ENCODE peak calls at places on chromosome 22, in ten cellular contexts. One of them, this sample, is unnamed.

GRCh38 chr22:30238661-30239420 is 7.7 kb downstream of the LIF start:
- DNase-seq in NCI-H1105 treated with DMSO at 0.1 percent for 48 hours: no peak
- DNase-seq in keratinocyte: no peak
- DNase-seq in HTR-8/SVneo: no peak
- DNase-seq in AG08395: peak; percentile 18
- DNase-seq in activated T-helper 1 cell treated with anti-CD3 and anti-CD28 coated beads, Interleukin-12 subunit alpha, Interleukin-12 subunit beta, Interleukin-2, Interleukin-4 antibody, amounts not matched to agents 30 ng/mL and 10 ng/mL and 1 ng/mL, durations not matched to agents 14 hours and 24 hours and 36 hours: no peak
- DNase-seq in AG04450: peak; percentile 65
- DNase-seq in NCI-H345: no peak
- DNase-seq in cardiac muscle cell: no peak
- DNase-seq in NCI-H1092 treated with DMSO at 0.1 percent for 48 hours: no peak
- DNase-seq in this sample: peak; percentile 60

GRCh38 chr22:32752326-32752725 is 49.2 kb upstream of the TIMP3 start:
- DNase-seq in NCI-H1105 treated with DMSO at 0.1 percent for 48 hours: no peak
- DNase-seq in keratinocyte: no peak
- DNase-seq in HTR-8/SVneo: no peak
- DNase-seq in AG08395: no peak
- DNase-seq in activated T-helper 1 cell treated with anti-CD3 and anti-CD28 coated beads, Interleukin-12 subunit alpha, Interleukin-12 subunit beta, Interleukin-2, Interleukin-4 antibody, amounts not matched to agents 30 ng/mL and 10 ng/mL and 1 ng/mL, durations not matched to agents 14 hours and 24 hours and 36 hours: no peak
- DNase-seq in AG04450: no peak
- DNase-seq in NCI-H345: no peak
- DNase-seq in cardiac muscle cell: no peak
- DNase-seq in NCI-H1092 treated with DMSO at 0.1 percent for 48 hours: no peak
- DNase-seq in this sample: no peak

GRCh38 chr22:39363751-39364484 is 14.1 kb downstream of the SYNGR1 start:
- DNase-seq in NCI-H1105 treated with DMSO at 0.1 percent for 48 hours: no peak
- DNase-seq in keratinocyte: no peak
- DNase-seq in HTR-8/SVneo: no peak
- DNase-seq in AG08395: peak; percentile 39
- DNase-seq in activated T-helper 1 cell treated with anti-CD3 and anti-CD28 coated beads, Interleukin-12 subunit alpha, Interleukin-12 subunit beta, Interleukin-2, Interleukin-4 antibody, amounts not matched to agents 30 ng/mL and 10 ng/mL and 1 ng/mL, durations not matched to agents 14 hours and 24 hours and 36 hours: no peak
- DNase-seq in AG04450: no peak
- DNase-seq in NCI-H345: no peak
- DNase-seq in cardiac muscle cell: no peak
- DNase-seq in NCI-H1092 treated with DMSO at 0.1 percent for 48 hours: no peak
- DNase-seq in this sample: no peak

GRCh38 chr22:28051787-28052356 is 132.8 kb upstream of the PITPNB start:
- DNase-seq in NCI-H1105 treated with DMSO at 0.1 percent for 48 hours: peak; percentile 39
- DNase-seq in keratinocyte: peak; percentile 7
- DNase-seq in HTR-8/SVneo: peak; percentile 29
- DNase-seq in AG08395: peak; percentile 58
- DNase-seq in activated T-helper 1 cell treated with anti-CD3 and anti-CD28 coated beads, Interleukin-12 subunit alpha, Interleukin-12 subunit beta, Interleukin-2, Interleukin-4 antibody, amounts not matched to agents 30 ng/mL and 10 ng/mL and 1 ng/mL, durations not matched to agents 14 hours and 24 hours and 36 hours: no peak
- DNase-seq in AG04450: no peak
- DNase-seq in NCI-H345: peak; percentile 25
- DNase-seq in cardiac muscle cell: peak; percentile 77
- DNase-seq in NCI-H1092 treated with DMSO at 0.1 percent for 48 hours: peak; percentile 46
- DNase-seq in this sample: no peak

GRCh38 chr22:50072714-50073538 is 12.3 kb downstream of the MLC1 start:
- DNase-seq in NCI-H1105 treated with DMSO at 0.1 percent for 48 hours: no peak
- DNase-seq in keratinocyte: no peak
- DNase-seq in HTR-8/SVneo: no peak
- DNase-seq in AG08395: no peak
- DNase-seq in activated T-helper 1 cell treated with anti-CD3 and anti-CD28 coated beads, Interleukin-12 subunit alpha, Interleukin-12 subunit beta, Interleukin-2, Interleukin-4 antibody, amounts not matched to agents 30 ng/mL and 10 ng/mL and 1 ng/mL, durations not matched to agents 14 hours and 24 hours and 36 hours: no peak
- DNase-seq in AG04450: no peak
- DNase-seq in NCI-H345: no peak
- DNase-seq in cardiac muscle cell: no peak
- DNase-seq in NCI-H1092 treated with DMSO at 0.1 percent for 48 hours: no peak
- DNase-seq in this sample: no peak

GRCh38 chr22:30459206-30460052 is 12.4 kb downstream of the SEC14L3 start:
- DNase-seq in NCI-H1105 treated with DMSO at 0.1 percent for 48 hours: no peak
- DNase-seq in keratinocyte: no peak
- DNase-seq in HTR-8/SVneo: no peak
- DNase-seq in AG08395: no peak
- DNase-seq in activated T-helper 1 cell treated with anti-CD3 and anti-CD28 coated beads, Interleukin-12 subunit alpha, Interleukin-12 subunit beta, Interleukin-2, Interleukin-4 antibody, amounts not matched to agents 30 ng/mL and 10 ng/mL and 1 ng/mL, durations not matched to agents 14 hours and 24 hours and 36 hours: peak; percentile 53
- DNase-seq in AG04450: no peak
- DNase-seq in NCI-H345: no peak
- DNase-seq in cardiac muscle cell: peak; percentile 72
- DNase-seq in NCI-H1092 treated with DMSO at 0.1 percent for 48 hours: no peak
- DNase-seq in this sample: no peak

GRCh38 chr22:25741692-25742626 is at the start of gene MYO18B:
- DNase-seq in NCI-H1105 treated with DMSO at 0.1 percent for 48 hours: no peak
- DNase-seq in keratinocyte: no peak
- DNase-seq in HTR-8/SVneo: no peak
- DNase-seq in AG08395: no peak
- DNase-seq in activated T-helper 1 cell treated with anti-CD3 and anti-CD28 coated beads, Interleukin-12 subunit alpha, Interleukin-12 subunit beta, Interleukin-2, Interleukin-4 antibody, amounts not matched to agents 30 ng/mL and 10 ng/mL and 1 ng/mL, durations not matched to agents 14 hours and 24 hours and 36 hours: no peak
- DNase-seq in AG04450: no peak
- DNase-seq in NCI-H345: no peak
- DNase-seq in cardiac muscle cell: peak; percentile 94
- DNase-seq in NCI-H1092 treated with DMSO at 0.1 percent for 48 hours: no peak
- DNase-seq in this sample: no peak

GRCh38 chr22:36979511-36979910 is 39.7 kb downstream of the TST start:
- DNase-seq in NCI-H1105 treated with DMSO at 0.1 percent for 48 hours: no peak
- DNase-seq in keratinocyte: no peak
- DNase-seq in HTR-8/SVneo: no peak
- DNase-seq in AG08395: no peak
- DNase-seq in activated T-helper 1 cell treated with anti-CD3 and anti-CD28 coated beads, Interleukin-12 subunit alpha, Interleukin-12 subunit beta, Interleukin-2, Interleukin-4 antibody, amounts not matched to agents 30 ng/mL and 10 ng/mL and 1 ng/mL, durations not matched to agents 14 hours and 24 hours and 36 hours: no peak
- DNase-seq in AG04450: no peak
- DNase-seq in NCI-H345: no peak
- DNase-seq in cardiac muscle cell: no peak
- DNase-seq in NCI-H1092 treated with DMSO at 0.1 percent for 48 hours: no peak
- DNase-seq in this sample: no peak

GRCh38 chr22:32920032-32920628 is 118.6 kb downstream of the TIMP3 start:
- DNase-seq in NCI-H1105 treated with DMSO at 0.1 percent for 48 hours: no peak
- DNase-seq in keratinocyte: no peak
- DNase-seq in HTR-8/SVneo: no peak
- DNase-seq in AG08395: peak; percentile 19
- DNase-seq in activated T-helper 1 cell treated with anti-CD3 and anti-CD28 coated beads, Interleukin-12 subunit alpha, Interleukin-12 subunit beta, Interleukin-2, Interleukin-4 antibody, amounts not matched to agents 30 ng/mL and 10 ng/mL and 1 ng/mL, durations not matched to agents 14 hours and 24 hours and 36 hours: no peak
- DNase-seq in AG04450: peak; percentile 8
- DNase-seq in NCI-H345: no peak
- DNase-seq in cardiac muscle cell: no peak
- DNase-seq in NCI-H1092 treated with DMSO at 0.1 percent for 48 hours: no peak
- DNase-seq in this sample: no peak

GRCh38 chr22:40486962-40487602 is 116.7 kb downstream of the SGSM3 start:
- DNase-seq in NCI-H1105 treated with DMSO at 0.1 percent for 48 hours: no peak
- DNase-seq in keratinocyte: no peak
- DNase-seq in HTR-8/SVneo: no peak
- DNase-seq in AG08395: no peak
- DNase-seq in activated T-helper 1 cell treated with anti-CD3 and anti-CD28 coated beads, Interleukin-12 subunit alpha, Interleukin-12 subunit beta, Interleukin-2, Interleukin-4 antibody, amounts not matched to agents 30 ng/mL and 10 ng/mL and 1 ng/mL, durations not matched to agents 14 hours and 24 hours and 36 hours: no peak
- DNase-seq in AG04450: no peak
- DNase-seq in NCI-H345: no peak
- DNase-seq in cardiac muscle cell: no peak
- DNase-seq in NCI-H1092 treated with DMSO at 0.1 percent for 48 hours: no peak
- DNase-seq in this sample: no peak

GRCh38 chr22:44357296-44357961 is 44.7 kb upstream of the SHISAL1 start:
- DNase-seq in NCI-H1105 treated with DMSO at 0.1 percent for 48 hours: no peak
- DNase-seq in keratinocyte: no peak
- DNase-seq in HTR-8/SVneo: no peak
- DNase-seq in AG08395: no peak
- DNase-seq in activated T-helper 1 cell treated with anti-CD3 and anti-CD28 coated beads, Interleukin-12 subunit alpha, Interleukin-12 subunit beta, Interleukin-2, Interleukin-4 antibody, amounts not matched to agents 30 ng/mL and 10 ng/mL and 1 ng/mL, durations not matched to agents 14 hours and 24 hours and 36 hours: no peak
- DNase-seq in AG04450: no peak
- DNase-seq in NCI-H345: no peak
- DNase-seq in cardiac muscle cell: no peak
- DNase-seq in NCI-H1092 treated with DMSO at 0.1 percent for 48 hours: no peak
- DNase-seq in this sample: peak; percentile 7

GRCh38 chr22:20267441-20268288 is 453 bp downstream of the RTN4R start:
- DNase-seq in NCI-H1105 treated with DMSO at 0.1 percent for 48 hours: peak; percentile 1
- DNase-seq in keratinocyte: no peak
- DNase-seq in HTR-8/SVneo: no peak
- DNase-seq in AG08395: no peak
- DNase-seq in activated T-helper 1 cell treated with anti-CD3 and anti-CD28 coated beads, Interleukin-12 subunit alpha, Interleukin-12 subunit beta, Interleukin-2, Interleukin-4 antibody, amounts not matched to agents 30 ng/mL and 10 ng/mL and 1 ng/mL, durations not matched to agents 14 hours and 24 hours and 36 hours: no peak
- DNase-seq in AG04450: no peak
- DNase-seq in NCI-H345: no peak
- DNase-seq in cardiac muscle cell: peak; percentile 34
- DNase-seq in NCI-H1092 treated with DMSO at 0.1 percent for 48 hours: no peak
- DNase-seq in this sample: peak; percentile 56

GRCh38 chr22:35970601-35971417 is 57.8 kb downstream of the RBFOX2 start:
- DNase-seq in NCI-H1105 treated with DMSO at 0.1 percent for 48 hours: no peak
- DNase-seq in keratinocyte: no peak
- DNase-seq in HTR-8/SVneo: no peak
- DNase-seq in AG08395: no peak
- DNase-seq in activated T-helper 1 cell treated with anti-CD3 and anti-CD28 coated beads, Interleukin-12 subunit alpha, Interleukin-12 subunit beta, Interleukin-2, Interleukin-4 antibody, amounts not matched to agents 30 ng/mL and 10 ng/mL and 1 ng/mL, durations not matched to agents 14 hours and 24 hours and 36 hours: no peak
- DNase-seq in AG04450: no peak
- DNase-seq in NCI-H345: no peak
- DNase-seq in cardiac muscle cell: no peak
- DNase-seq in NCI-H1092 treated with DMSO at 0.1 percent for 48 hours: peak; percentile 31
- DNase-seq in this sample: no peak

GRCh38 chr22:17842386-17842785 is 68.1 kb upstream of the BID start:
- DNase-seq in NCI-H1105 treated with DMSO at 0.1 percent for 48 hours: no peak
- DNase-seq in keratinocyte: no peak
- DNase-seq in HTR-8/SVneo: no peak
- DNase-seq in AG08395: no peak
- DNase-seq in activated T-helper 1 cell treated with anti-CD3 and anti-CD28 coated beads, Interleukin-12 subunit alpha, Interleukin-12 subunit beta, Interleukin-2, Interleukin-4 antibody, amounts not matched to agents 30 ng/mL and 10 ng/mL and 1 ng/mL, durations not matched to agents 14 hours and 24 hours and 36 hours: peak; percentile 32
- DNase-seq in AG04450: no peak
- DNase-seq in NCI-H345: no peak
- DNase-seq in cardiac muscle cell: no peak
- DNase-seq in NCI-H1092 treated with DMSO at 0.1 percent for 48 hours: no peak
- DNase-seq in this sample: peak; percentile 41

GRCh38 chr22:38069372-38070249 is 12.4 kb downstream of the PICK1 start:
- DNase-seq in NCI-H1105 treated with DMSO at 0.1 percent for 48 hours: no peak
- DNase-seq in keratinocyte: no peak
- DNase-seq in HTR-8/SVneo: no peak
- DNase-seq in AG08395: peak; percentile 78
- DNase-seq in activated T-helper 1 cell treated with anti-CD3 and anti-CD28 coated beads, Interleukin-12 subunit alpha, Interleukin-12 subunit beta, Interleukin-2, Interleukin-4 antibody, amounts not matched to agents 30 ng/mL and 10 ng/mL and 1 ng/mL, durations not matched to agents 14 hours and 24 hours and 36 hours: no peak
- DNase-seq in AG04450: peak; percentile 7
- DNase-seq in NCI-H345: no peak
- DNase-seq in cardiac muscle cell: peak; percentile 84
- DNase-seq in NCI-H1092 treated with DMSO at 0.1 percent for 48 hours: no peak
- DNase-seq in this sample: peak; percentile 36

GRCh38 chr22:17748555-17749353 is 25.5 kb downstream of the BID start:
- DNase-seq in NCI-H1105 treated with DMSO at 0.1 percent for 48 hours: no peak
- DNase-seq in keratinocyte: no peak
- DNase-seq in HTR-8/SVneo: no peak
- DNase-seq in AG08395: no peak
- DNase-seq in activated T-helper 1 cell treated with anti-CD3 and anti-CD28 coated beads, Interleukin-12 subunit alpha, Interleukin-12 subunit beta, Interleukin-2, Interleukin-4 antibody, amounts not matched to agents 30 ng/mL and 10 ng/mL and 1 ng/mL, durations not matched to agents 14 hours and 24 hours and 36 hours: no peak
- DNase-seq in AG04450: no peak
- DNase-seq in NCI-H345: no peak
- DNase-seq in cardiac muscle cell: peak; percentile 27
- DNase-seq in NCI-H1092 treated with DMSO at 0.1 percent for 48 hours: no peak
- DNase-seq in this sample: no peak

GRCh38 chr22:30283342-30283741 is 6.0 kb downstream of the CASTOR1 start:
- DNase-seq in NCI-H1105 treated with DMSO at 0.1 percent for 48 hours: no peak
- DNase-seq in keratinocyte: no peak
- DNase-seq in HTR-8/SVneo: no peak
- DNase-seq in AG08395: no peak
- DNase-seq in activated T-helper 1 cell treated with anti-CD3 and anti-CD28 coated beads, Interleukin-12 subunit alpha, Interleukin-12 subunit beta, Interleukin-2, Interleukin-4 antibody, amounts not matched to agents 30 ng/mL and 10 ng/mL and 1 ng/mL, durations not matched to agents 14 hours and 24 hours and 36 hours: no peak
- DNase-seq in AG04450: no peak
- DNase-seq in NCI-H345: no peak
- DNase-seq in cardiac muscle cell: no peak
- DNase-seq in NCI-H1092 treated with DMSO at 0.1 percent for 48 hours: no peak
- DNase-seq in this sample: no peak

GRCh38 chr22:41904450-41905410 is 10.1 kb downstream of the SHISA8 start:
- DNase-seq in NCI-H1105 treated with DMSO at 0.1 percent for 48 hours: no peak
- DNase-seq in keratinocyte: no peak
- DNase-seq in HTR-8/SVneo: no peak
- DNase-seq in AG08395: no peak
- DNase-seq in activated T-helper 1 cell treated with anti-CD3 and anti-CD28 coated beads, Interleukin-12 subunit alpha, Interleukin-12 subunit beta, Interleukin-2, Interleukin-4 antibody, amounts not matched to agents 30 ng/mL and 10 ng/mL and 1 ng/mL, durations not matched to agents 14 hours and 24 hours and 36 hours: no peak
- DNase-seq in AG04450: no peak
- DNase-seq in NCI-H345: no peak
- DNase-seq in cardiac muscle cell: no peak
- DNase-seq in NCI-H1092 treated with DMSO at 0.1 percent for 48 hours: no peak
- DNase-seq in this sample: no peak

GRCh38 chr22:38927033-38927789 is 30.2 kb upstream of the APOBEC3A start:
- DNase-seq in NCI-H1105 treated with DMSO at 0.1 percent for 48 hours: no peak
- DNase-seq in keratinocyte: no peak
- DNase-seq in HTR-8/SVneo: no peak
- DNase-seq in AG08395: peak; percentile 64
- DNase-seq in activated T-helper 1 cell treated with anti-CD3 and anti-CD28 coated beads, Interleukin-12 subunit alpha, Interleukin-12 subunit beta, Interleukin-2, Interleukin-4 antibody, amounts not matched to agents 30 ng/mL and 10 ng/mL and 1 ng/mL, durations not matched to agents 14 hours and 24 hours and 36 hours: peak; percentile 35
- DNase-seq in AG04450: no peak
- DNase-seq in NCI-H345: no peak
- DNase-seq in cardiac muscle cell: peak; percentile 84
- DNase-seq in NCI-H1092 treated with DMSO at 0.1 percent for 48 hours: no peak
- DNase-seq in this sample: peak; percentile 81

GRCh38 chr22:19875531-19876313 is 21.0 kb upstream of the GNB1L start:
- DNase-seq in NCI-H1105 treated with DMSO at 0.1 percent for 48 hours: no peak
- DNase-seq in keratinocyte: no peak
- DNase-seq in HTR-8/SVneo: no peak
- DNase-seq in AG08395: no peak
- DNase-seq in activated T-helper 1 cell treated with anti-CD3 and anti-CD28 coated beads, Interleukin-12 subunit alpha, Interleukin-12 subunit beta, Interleukin-2, Interleukin-4 antibody, amounts not matched to agents 30 ng/mL and 10 ng/mL and 1 ng/mL, durations not matched to agents 14 hours and 24 hours and 36 hours: no peak
- DNase-seq in AG04450: no peak
- DNase-seq in NCI-H345: no peak
- DNase-seq in cardiac muscle cell: no peak
- DNase-seq in NCI-H1092 treated with DMSO at 0.1 percent for 48 hours: no peak
- DNase-seq in this sample: no peak

GRCh38 chr22:48896766-48897637 is 930.7 kb downstream of the BRD1 start:
- DNase-seq in NCI-H1105 treated with DMSO at 0.1 percent for 48 hours: peak; percentile 14
- DNase-seq in keratinocyte: no peak
- DNase-seq in HTR-8/SVneo: no peak
- DNase-seq in AG08395: no peak
- DNase-seq in activated T-helper 1 cell treated with anti-CD3 and anti-CD28 coated beads, Interleukin-12 subunit alpha, Interleukin-12 subunit beta, Interleukin-2, Interleukin-4 antibody, amounts not matched to agents 30 ng/mL and 10 ng/mL and 1 ng/mL, durations not matched to agents 14 hours and 24 hours and 36 hours: no peak
- DNase-seq in AG04450: no peak
- DNase-seq in NCI-H345: no peak
- DNase-seq in cardiac muscle cell: no peak
- DNase-seq in NCI-H1092 treated with DMSO at 0.1 percent for 48 hours: no peak
- DNase-seq in this sample: no peak

GRCh38 chr22:42269407-42270177 is 861 bp downstream of the TCF20 start:
- DNase-seq in NCI-H1105 treated with DMSO at 0.1 percent for 48 hours: peak; percentile 29
- DNase-seq in keratinocyte: no peak
- DNase-seq in HTR-8/SVneo: peak; percentile 63
- DNase-seq in AG08395: peak; percentile 65
- DNase-seq in activated T-helper 1 cell treated with anti-CD3 and anti-CD28 coated beads, Interleukin-12 subunit alpha, Interleukin-12 subunit beta, Interleukin-2, Interleukin-4 antibody, amounts not matched to agents 30 ng/mL and 10 ng/mL and 1 ng/mL, durations not matched to agents 14 hours and 24 hours and 36 hours: peak; percentile 67
- DNase-seq in AG04450: no peak
- DNase-seq in NCI-H345: peak; percentile 34
- DNase-seq in cardiac muscle cell: peak; percentile 74
- DNase-seq in NCI-H1092 treated with DMSO at 0.1 percent for 48 hours: no peak
- DNase-seq in this sample: peak; percentile 84

GRCh38 chr22:23915230-23915754 is 21.1 kb downstream of the MIF start:
- DNase-seq in NCI-H1105 treated with DMSO at 0.1 percent for 48 hours: no peak
- DNase-seq in keratinocyte: no peak
- DNase-seq in HTR-8/SVneo: no peak
- DNase-seq in AG08395: no peak
- DNase-seq in activated T-helper 1 cell treated with anti-CD3 and anti-CD28 coated beads, Interleukin-12 subunit alpha, Interleukin-12 subunit beta, Interleukin-2, Interleukin-4 antibody, amounts not matched to agents 30 ng/mL and 10 ng/mL and 1 ng/mL, durations not matched to agents 14 hours and 24 hours and 36 hours: no peak
- DNase-seq in AG04450: no peak
- DNase-seq in NCI-H345: no peak
- DNase-seq in cardiac muscle cell: no peak
- DNase-seq in NCI-H1092 treated with DMSO at 0.1 percent for 48 hours: no peak
- DNase-seq in this sample: no peak

GRCh38 chr22:24101966-24102365 is 79.3 kb upstream of the SUSD2 start:
- DNase-seq in NCI-H1105 treated with DMSO at 0.1 percent for 48 hours: no peak
- DNase-seq in keratinocyte: no peak
- DNase-seq in HTR-8/SVneo: no peak
- DNase-seq in AG08395: no peak
- DNase-seq in activated T-helper 1 cell treated with anti-CD3 and anti-CD28 coated beads, Interleukin-12 subunit alpha, Interleukin-12 subunit beta, Interleukin-2, Interleukin-4 antibody, amounts not matched to agents 30 ng/mL and 10 ng/mL and 1 ng/mL, durations not matched to agents 14 hours and 24 hours and 36 hours: no peak
- DNase-seq in AG04450: no peak
- DNase-seq in NCI-H345: no peak
- DNase-seq in cardiac muscle cell: no peak
- DNase-seq in NCI-H1092 treated with DMSO at 0.1 percent for 48 hours: no peak
- DNase-seq in this sample: no peak

GRCh38 chr22:49270595-49271368 is 556.9 kb downstream of the BRD1 start:
- DNase-seq in NCI-H1105 treated with DMSO at 0.1 percent for 48 hours: no peak
- DNase-seq in keratinocyte: no peak
- DNase-seq in HTR-8/SVneo: no peak
- DNase-seq in AG08395: no peak
- DNase-seq in activated T-helper 1 cell treated with anti-CD3 and anti-CD28 coated beads, Interleukin-12 subunit alpha, Interleukin-12 subunit beta, Interleukin-2, Interleukin-4 antibody, amounts not matched to agents 30 ng/mL and 10 ng/mL and 1 ng/mL, durations not matched to agents 14 hours and 24 hours and 36 hours: no peak
- DNase-seq in AG04450: no peak
- DNase-seq in NCI-H345: no peak
- DNase-seq in cardiac muscle cell: no peak
- DNase-seq in NCI-H1092 treated with DMSO at 0.1 percent for 48 hours: no peak
- DNase-seq in this sample: peak; percentile 7

GRCh38 chr22:39292002-39292401 is 27.4 kb downstream of the RPL3 start:
- DNase-seq in NCI-H1105 treated with DMSO at 0.1 percent for 48 hours: no peak
- DNase-seq in keratinocyte: no peak
- DNase-seq in HTR-8/SVneo: no peak
- DNase-seq in AG08395: no peak
- DNase-seq in activated T-helper 1 cell treated with anti-CD3 and anti-CD28 coated beads, Interleukin-12 subunit alpha, Interleukin-12 subunit beta, Interleukin-2, Interleukin-4 antibody, amounts not matched to agents 30 ng/mL and 10 ng/mL and 1 ng/mL, durations not matched to agents 14 hours and 24 hours and 36 hours: no peak
- DNase-seq in AG04450: no peak
- DNase-seq in NCI-H345: no peak
- DNase-seq in cardiac muscle cell: no peak
- DNase-seq in NCI-H1092 treated with DMSO at 0.1 percent for 48 hours: no peak
- DNase-seq in this sample: no peak

GRCh38 chr22:17164392-17165024 is 5.4 kb upstream of the HDHD5 start:
- DNase-seq in NCI-H1105 treated with DMSO at 0.1 percent for 48 hours: no peak
- DNase-seq in keratinocyte: no peak
- DNase-seq in HTR-8/SVneo: no peak
- DNase-seq in AG08395: peak; percentile 22
- DNase-seq in activated T-helper 1 cell treated with anti-CD3 and anti-CD28 coated beads, Interleukin-12 subunit alpha, Interleukin-12 subunit beta, Interleukin-2, Interleukin-4 antibody, amounts not matched to agents 30 ng/mL and 10 ng/mL and 1 ng/mL, durations not matched to agents 14 hours and 24 hours and 36 hours: no peak
- DNase-seq in AG04450: no peak
- DNase-seq in NCI-H345: no peak
- DNase-seq in cardiac muscle cell: no peak
- DNase-seq in NCI-H1092 treated with DMSO at 0.1 percent for 48 hours: no peak
- DNase-seq in this sample: no peak